ENCODE peak calls at places on chromosomes 3 and 15, in five cellular contexts. One of them, this sample, is unnamed.

GRCh38 chr15:63860161-63860954 is 26.6 kb upstream of the HERC1 start:
- DNase-seq in fibroblast of lung: no peak
- DNase-seq in AG04450: no peak
- DNase-seq in glutamatergic neuron: no peak
- DNase-seq in left ventricle myocardium inferior: no peak
- DNase-seq in this sample: peak

GRCh38 chr3:10419637-10420232 is 85.7 kb downstream of the ATP2B2 start:
- DNase-seq in left ventricle myocardium inferior: no peak
- DNase-seq in fibroblast of lung: peak
- DNase-seq in glutamatergic neuron: no peak
- DNase-seq in AG04450: no peak
- DNase-seq in this sample: no peak

GRCh38 chr3:141050913-141051632 is at the start of gene SPSB4:
- DNase-seq in left ventricle myocardium inferior: peak
- DNase-seq in fibroblast of lung: peak
- DNase-seq in AG04450: no peak
- DNase-seq in glutamatergic neuron: peak
- DNase-seq in this sample: no peak

GRCh38 chr3:49198611-49199230 is 27.3 kb downstream of the KLHDC8B start:
- DNase-seq in glutamatergic neuron: no peak
- DNase-seq in AG04450: no peak
- DNase-seq in left ventricle myocardium inferior: no peak
- DNase-seq in fibroblast of lung: no peak
- DNase-seq in this sample: peak

GRCh38 chr15:80953953-80954778 is 35.5 kb downstream of the MESD start:
- DNase-seq in fibroblast of lung: no peak
- DNase-seq in left ventricle myocardium inferior: no peak
- DNase-seq in AG04450: no peak
- DNase-seq in glutamatergic neuron: no peak
- DNase-seq in this sample: no peak

GRCh38 chr3:133694288-133695268 is 32.8 kb upstream of the TOPBP1 start:
- DNase-seq in AG04450: no peak
- DNase-seq in fibroblast of lung: no peak
- DNase-seq in glutamatergic neuron: no peak
- DNase-seq in left ventricle myocardium inferior: no peak
- DNase-seq in this sample: no peak

GRCh38 chr3:188153498-188153948 is 434 bp upstream of the LPP start:
- DNase-seq in left ventricle myocardium inferior: peak
- DNase-seq in fibroblast of lung: peak
- DNase-seq in glutamatergic neuron: peak
- DNase-seq in AG04450: peak
- DNase-seq in this sample: no peak

GRCh38 chr3:176633511-176633910 is 563.8 kb downstream of the TBL1XR1 start:
- DNase-seq in fibroblast of lung: no peak
- DNase-seq in left ventricle myocardium inferior: no peak
- DNase-seq in AG04450: no peak
- DNase-seq in glutamatergic neuron: no peak
- DNase-seq in this sample: no peak

GRCh38 chr3:10950476-10951294 is 41.9 kb upstream of the SLC6A1 start:
- DNase-seq in glutamatergic neuron: peak
- DNase-seq in AG04450: peak
- DNase-seq in left ventricle myocardium inferior: no peak
- DNase-seq in fibroblast of lung: peak
- DNase-seq in this sample: no peak

GRCh38 chr3:158672293-158673176 is at the start of gene LXN:
- DNase-seq in fibroblast of lung: peak
- DNase-seq in left ventricle myocardium inferior: peak
- DNase-seq in glutamatergic neuron: peak
- DNase-seq in AG04450: peak
- DNase-seq in this sample: peak
- TF ChIP-seq CTCF in fibroblast of lung: peak
- TF ChIP-seq CTCF in left ventricle myocardium inferior: peak
- TF ChIP-seq CTCF in glutamatergic neuron: peak
- TF ChIP-seq CTCF in AG04450: peak
- TF ChIP-seq CTCF in this sample: peak

GRCh38 chr3:186590580-186591296 is 20.2 kb downstream of the DNAJB11 start:
- DNase-seq in AG04450: no peak
- DNase-seq in fibroblast of lung: no peak
- DNase-seq in glutamatergic neuron: no peak
- DNase-seq in left ventricle myocardium inferior: no peak
- DNase-seq in this sample: no peak

GRCh38 chr3:186587183-186587582 is 16.7 kb downstream of the DNAJB11 start:
- DNase-seq in glutamatergic neuron: no peak
- DNase-seq in AG04450: no peak
- DNase-seq in fibroblast of lung: no peak
- DNase-seq in left ventricle myocardium inferior: no peak
- DNase-seq in this sample: no peak

GRCh38 chr3:186588619-186589018 is 18.1 kb downstream of the DNAJB11 start:
- DNase-seq in glutamatergic neuron: no peak
- DNase-seq in left ventricle myocardium inferior: no peak
- DNase-seq in AG04450: no peak
- DNase-seq in fibroblast of lung: no peak
- DNase-seq in this sample: no peak

GRCh38 chr3:186589856-186590579 is 19.5 kb downstream of the DNAJB11 start:
- DNase-seq in fibroblast of lung: peak
- DNase-seq in glutamatergic neuron: no peak
- DNase-seq in left ventricle myocardium inferior: no peak
- DNase-seq in AG04450: no peak
- DNase-seq in this sample: no peak

DNA sequence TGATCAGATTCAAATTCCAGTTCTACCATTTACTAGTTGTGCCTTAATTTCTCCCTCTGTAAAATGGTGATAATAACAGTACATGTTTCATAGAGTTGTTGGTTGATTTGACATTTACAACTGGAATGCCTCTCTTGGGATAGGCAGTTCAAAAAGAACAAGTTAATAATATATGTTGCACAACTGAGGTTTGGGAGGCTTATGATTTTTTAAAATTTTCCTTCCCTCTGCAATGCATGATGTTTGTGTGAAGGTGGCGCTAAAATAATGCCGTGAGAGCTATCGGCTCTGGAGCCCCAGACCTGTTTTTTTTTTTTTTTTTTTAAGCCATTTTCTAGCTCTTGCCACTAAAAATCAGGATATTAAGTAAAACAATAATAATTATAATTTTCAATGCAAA is 18.6 kb downstream of the DNAJB11 start:
- DNase-seq in AG04450: no peak
- DNase-seq in left ventricle myocardium inferior: no peak
- DNase-seq in fibroblast of lung: no peak
- DNase-seq in glutamatergic neuron: no peak
- DNase-seq in this sample: no peak
- TF ChIP-seq CTCF in AG04450: peak
- TF ChIP-seq CTCF in left ventricle myocardium inferior: peak
- TF ChIP-seq CTCF in fibroblast of lung: no peak
- TF ChIP-seq CTCF in glutamatergic neuron: no peak
- TF ChIP-seq CTCF in this sample: peak

DNA sequence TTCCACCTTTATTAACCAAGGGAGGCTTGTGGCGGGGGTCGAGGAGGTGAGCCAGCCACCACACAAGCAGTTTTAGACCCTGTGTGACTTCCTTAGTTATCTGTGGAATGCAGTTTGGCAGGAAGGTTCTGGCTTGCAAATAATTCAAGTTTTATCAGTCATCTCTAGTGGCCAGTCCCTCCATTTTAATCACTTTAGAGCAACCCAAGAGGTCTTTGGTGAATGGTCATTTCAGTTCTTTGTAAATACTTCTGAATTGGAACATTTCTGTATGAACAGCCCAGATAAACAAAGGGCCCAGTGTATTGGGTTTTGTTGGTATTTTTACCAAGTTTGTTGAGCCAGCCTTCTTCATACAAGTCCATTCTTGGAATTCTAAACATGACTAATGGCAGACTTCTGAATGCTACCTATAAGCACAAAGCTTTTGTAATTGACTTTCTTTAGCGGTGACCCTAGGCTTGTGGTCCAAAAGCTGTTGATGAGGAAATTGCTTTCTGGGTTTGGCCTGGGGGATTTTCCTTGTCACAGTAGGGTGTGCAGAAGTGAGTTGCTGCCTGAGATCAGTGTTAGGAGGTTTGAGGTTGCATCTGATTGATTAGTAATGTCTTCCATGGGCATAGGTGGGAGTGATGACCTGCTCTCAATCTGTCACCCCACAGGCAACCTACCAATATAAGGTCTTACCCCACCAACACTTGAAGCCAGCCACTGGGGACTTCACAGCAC is 193.3 kb upstream of the TOPAZ1 start:
- DNase-seq in left ventricle myocardium inferior: no peak
- DNase-seq in AG04450: no peak
- DNase-seq in fibroblast of lung: peak
- DNase-seq in glutamatergic neuron: no peak
- DNase-seq in this sample: peak
- TF ChIP-seq CTCF in left ventricle myocardium inferior: no peak
- TF ChIP-seq CTCF in AG04450: no peak
- TF ChIP-seq CTCF in fibroblast of lung: no peak
- TF ChIP-seq CTCF in glutamatergic neuron: no peak
- TF ChIP-seq CTCF in this sample: no peak

DNA sequence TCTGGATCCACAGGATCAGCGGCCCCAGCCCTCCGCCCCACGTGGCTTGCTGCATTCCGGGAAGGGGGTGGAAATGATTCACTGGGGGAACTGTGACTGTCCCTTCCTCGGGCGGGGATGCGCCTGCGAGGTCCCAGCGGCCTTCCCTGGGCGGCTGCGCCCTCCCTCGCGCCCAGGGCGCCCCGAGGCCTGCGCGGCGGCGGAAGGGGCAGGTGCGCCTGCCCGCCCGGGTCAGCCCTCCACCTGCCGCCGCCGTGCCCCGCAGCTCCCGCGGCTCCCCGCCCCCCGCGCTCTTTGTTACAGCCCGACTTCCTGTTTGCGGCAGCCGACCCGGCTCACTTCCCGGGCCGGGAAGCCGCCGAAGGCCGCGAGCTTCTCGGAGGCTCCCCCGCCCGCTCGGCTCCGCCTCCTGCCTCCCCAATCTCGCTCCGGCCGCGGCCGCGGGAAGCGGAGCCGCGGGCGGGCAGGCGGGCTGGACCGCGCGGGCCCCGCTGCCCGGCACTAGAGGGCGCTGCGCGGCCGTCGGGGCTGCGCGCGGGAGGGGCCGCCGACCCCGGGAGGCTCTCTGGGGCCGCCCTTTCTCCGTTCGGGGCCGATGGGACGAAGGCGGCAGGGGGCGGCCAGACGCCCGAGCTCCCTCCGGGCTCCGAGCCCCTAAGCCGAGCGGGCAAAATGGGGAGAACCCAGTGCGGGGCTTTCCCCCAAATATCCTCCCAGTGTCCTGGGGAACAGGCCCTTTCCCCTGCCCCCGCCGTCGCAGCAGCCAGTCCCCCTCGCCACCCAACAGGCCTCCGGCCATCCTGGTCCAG is 11.5 kb upstream of the CHAC1 start:
- DNase-seq in glutamatergic neuron: peak
- DNase-seq in fibroblast of lung: peak
- DNase-seq in left ventricle myocardium inferior: peak
- DNase-seq in AG04450: peak
- DNase-seq in this sample: peak
- TF ChIP-seq CTCF in glutamatergic neuron: peak
- TF ChIP-seq CTCF in fibroblast of lung: peak
- TF ChIP-seq CTCF in left ventricle myocardium inferior: peak
- TF ChIP-seq CTCF in AG04450: peak
- TF ChIP-seq CTCF in this sample: peak

DNA sequence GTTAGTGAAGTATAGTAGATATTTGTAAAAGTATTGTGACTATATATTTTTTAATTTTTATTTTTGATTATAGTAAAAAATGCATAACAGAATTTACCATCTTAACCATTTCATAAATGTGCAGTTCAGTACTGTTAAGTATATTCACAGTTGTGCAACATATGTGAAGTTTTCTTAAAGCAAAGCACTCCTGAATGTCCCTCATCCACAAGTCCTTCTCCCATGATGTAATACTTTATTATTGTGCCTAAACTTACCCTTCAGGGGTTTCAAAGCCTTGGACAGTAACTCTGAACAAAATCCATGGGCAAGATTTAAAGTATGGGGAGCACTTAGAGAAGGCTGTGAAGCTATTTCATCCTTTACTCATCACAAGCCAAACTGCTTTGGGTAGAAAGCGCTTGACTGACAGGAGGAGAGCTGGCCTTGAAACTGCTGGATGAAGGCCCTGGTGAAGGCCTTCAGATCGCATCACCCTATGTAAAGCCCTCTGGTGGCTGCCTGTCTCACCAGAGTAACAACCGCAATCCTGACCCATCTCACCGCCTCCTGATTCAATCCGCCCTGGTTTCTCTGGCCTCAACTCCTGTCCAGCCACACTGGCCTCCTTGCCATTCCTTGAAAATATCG is 28.0 kb downstream of the LSM3 start:
- DNase-seq in fibroblast of lung: no peak
- DNase-seq in left ventricle myocardium inferior: no peak
- DNase-seq in AG04450: no peak
- DNase-seq in glutamatergic neuron: no peak
- DNase-seq in this sample: no peak
- TF ChIP-seq CTCF in fibroblast of lung: no peak
- TF ChIP-seq CTCF in left ventricle myocardium inferior: no peak
- TF ChIP-seq CTCF in AG04450: no peak
- TF ChIP-seq CTCF in glutamatergic neuron: no peak
- TF ChIP-seq CTCF in this sample: no peak

DNA sequence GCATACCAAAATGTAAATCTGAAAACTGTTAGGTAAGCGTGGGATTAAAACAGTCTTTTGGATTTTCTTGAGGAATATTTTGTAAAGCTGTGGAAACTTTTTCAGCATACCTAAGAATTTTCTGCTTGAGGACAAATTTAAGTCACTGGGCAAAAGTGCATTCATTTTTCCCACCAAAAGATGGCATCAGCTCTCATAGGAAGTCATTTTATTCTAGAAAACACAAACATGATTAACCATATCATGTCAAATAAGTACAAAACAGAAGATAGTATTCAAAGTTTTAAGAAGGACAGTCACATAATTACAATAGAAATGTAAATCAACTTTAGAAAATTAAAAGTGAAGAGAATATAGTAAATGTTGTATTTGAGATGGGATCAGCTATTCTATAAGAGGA is 63.5 kb downstream of the SLC49A4 start:
- DNase-seq in fibroblast of lung: peak
- DNase-seq in glutamatergic neuron: no peak
- DNase-seq in left ventricle myocardium inferior: no peak
- DNase-seq in AG04450: no peak
- DNase-seq in this sample: no peak
- TF ChIP-seq CTCF in fibroblast of lung: peak
- TF ChIP-seq CTCF in glutamatergic neuron: peak
- TF ChIP-seq CTCF in left ventricle myocardium inferior: peak
- TF ChIP-seq CTCF in AG04450: peak
- TF ChIP-seq CTCF in this sample: no peak

DNA sequence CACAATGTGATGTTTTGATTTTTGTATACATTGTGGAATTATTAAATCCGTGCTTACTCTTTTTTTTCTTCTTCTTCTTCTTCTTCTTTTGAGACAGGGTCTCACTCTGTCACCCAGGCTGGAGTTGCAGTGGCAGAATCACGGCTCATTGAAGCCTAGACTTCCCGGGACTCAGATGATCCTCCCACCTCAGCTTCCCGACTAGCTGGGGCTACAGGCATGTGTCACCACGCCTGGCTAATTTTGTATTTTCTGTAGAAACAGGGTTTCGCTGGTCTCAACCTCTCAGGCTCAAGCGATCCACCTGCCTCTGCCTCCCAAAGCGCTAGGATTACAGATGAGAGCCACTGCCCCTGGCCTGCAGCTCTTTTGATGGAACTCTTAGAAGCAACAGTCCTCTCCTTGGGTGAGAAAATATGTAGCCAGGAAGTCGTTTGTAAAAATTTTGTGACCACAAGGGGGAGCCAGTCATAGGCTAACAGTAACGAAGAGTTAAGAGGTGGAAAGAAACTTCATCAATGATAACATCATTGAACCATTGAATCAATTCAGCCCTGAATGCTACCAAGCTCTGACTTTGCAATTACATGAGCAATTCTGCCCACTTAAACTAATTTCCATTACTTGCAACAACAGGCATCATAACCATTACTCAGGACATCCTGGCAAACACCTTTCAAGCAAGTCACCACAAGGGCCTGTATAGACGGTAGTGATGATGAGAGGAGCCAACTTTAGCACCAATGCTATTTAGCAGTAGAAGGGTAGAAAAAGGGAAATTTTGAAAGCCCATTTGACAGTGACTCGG is 16.7 kb upstream of the CMTM7 start:
- DNase-seq in glutamatergic neuron: no peak
- DNase-seq in fibroblast of lung: peak
- DNase-seq in left ventricle myocardium inferior: no peak
- DNase-seq in AG04450: peak
- DNase-seq in this sample: peak
- TF ChIP-seq CTCF in glutamatergic neuron: peak
- TF ChIP-seq CTCF in fibroblast of lung: peak
- TF ChIP-seq CTCF in left ventricle myocardium inferior: peak
- TF ChIP-seq CTCF in AG04450: peak
- TF ChIP-seq CTCF in this sample: peak

This sample was measured in GM20000.